ENCODE peak calls at places on chromosomes 7 and 10, in eight cellular contexts. One of them, this sample, is unnamed.

GRCh38 chr10:6299743-6300105 is 97.0 kb downstream of the PFKFB3 start:
- DNase-seq in pancreas: no peak
- DNase-seq in lower lobe of right lung: no peak
- DNase-seq in A549: no peak
- DNase-seq in astrocyte: no peak
- DNase-seq in GM12878: no peak
- DNase-seq in MM.1S: no peak
- DNase-seq in SK-N-SH: no peak
- DNase-seq in this sample: no peak

GRCh38 chr10:299969-300368 is 164.7 kb downstream of the ZMYND11 start:
- DNase-seq in A549: no peak
- DNase-seq in GM12878: no peak
- DNase-seq in lower lobe of right lung: no peak
- DNase-seq in pancreas: no peak
- DNase-seq in SK-N-SH: no peak
- DNase-seq in MM.1S: no peak
- DNase-seq in astrocyte: no peak
- DNase-seq in this sample: no peak

GRCh38 chr10:42988069-42988468 is 88.8 kb upstream of the RET start:
- DNase-seq in lower lobe of right lung: no peak
- DNase-seq in A549: no peak
- DNase-seq in MM.1S: no peak
- DNase-seq in GM12878: no peak
- DNase-seq in pancreas: peak
- DNase-seq in astrocyte: no peak
- DNase-seq in SK-N-SH: peak
- DNase-seq in this sample: no peak

GRCh38 chr10:131452926-131453771 is 141.6 kb upstream of the TCERG1L start:
- DNase-seq in GM12878: no peak
- DNase-seq in astrocyte: no peak
- DNase-seq in A549: no peak
- DNase-seq in SK-N-SH: no peak
- DNase-seq in pancreas: no peak
- DNase-seq in lower lobe of right lung: no peak
- DNase-seq in MM.1S: no peak
- DNase-seq in this sample: no peak

GRCh38 chr10:79443338-79444242 is 1.8 kb downstream of the ZCCHC24 start:
- DNase-seq in SK-N-SH: no peak
- DNase-seq in GM12878: no peak
- DNase-seq in A549: no peak
- DNase-seq in MM.1S: no peak
- DNase-seq in pancreas: no peak
- DNase-seq in lower lobe of right lung: no peak
- DNase-seq in astrocyte: no peak
- DNase-seq in this sample: no peak

GRCh38 chr7:33107136-33108066 is 1.8 kb downstream of the RP9 start:
- DNase-seq in A549: peak
- DNase-seq in pancreas: peak
- DNase-seq in MM.1S: peak
- DNase-seq in GM12878: no peak
- DNase-seq in lower lobe of right lung: no peak
- DNase-seq in SK-N-SH: peak
- DNase-seq in astrocyte: peak
- DNase-seq in this sample: peak

GRCh38 chr7:27204851-27205322 is 5.0 kb upstream of the HOXA13 start:
- DNase-seq in lower lobe of right lung: no peak
- DNase-seq in MM.1S: no peak
- DNase-seq in A549: no peak
- DNase-seq in SK-N-SH: no peak
- DNase-seq in GM12878: no peak
- DNase-seq in pancreas: no peak
- DNase-seq in astrocyte: no peak
- DNase-seq in this sample: no peak

GRCh38 chr10:132203256-132204077 is 16.7 kb downstream of the DPYSL4 start:
- DNase-seq in MM.1S: no peak
- DNase-seq in lower lobe of right lung: peak
- DNase-seq in astrocyte: no peak
- DNase-seq in A549: no peak
- DNase-seq in pancreas: no peak
- DNase-seq in SK-N-SH: no peak
- DNase-seq in GM12878: no peak
- DNase-seq in this sample: no peak

GRCh38 chr10:103416436-103417147 is 20.2 kb downstream of the PDCD11 start:
- DNase-seq in A549: peak
- DNase-seq in SK-N-SH: peak
- DNase-seq in GM12878: peak
- DNase-seq in MM.1S: peak
- DNase-seq in lower lobe of right lung: no peak
- DNase-seq in astrocyte: peak
- DNase-seq in pancreas: peak
- DNase-seq in this sample: peak

GRCh38 chr7:19113855-19114590 is 3.4 kb downstream of the TWIST1 start:
- DNase-seq in lower lobe of right lung: no peak
- DNase-seq in GM12878: no peak
- DNase-seq in astrocyte: peak
- DNase-seq in A549: no peak
- DNase-seq in SK-N-SH: peak
- DNase-seq in pancreas: no peak
- DNase-seq in MM.1S: no peak
- DNase-seq in this sample: peak

GRCh38 chr10:124245191-124245590 is 151.8 kb upstream of the CHST15 start:
- DNase-seq in A549: no peak
- DNase-seq in GM12878: no peak
- DNase-seq in pancreas: no peak
- DNase-seq in MM.1S: no peak
- DNase-seq in astrocyte: no peak
- DNase-seq in lower lobe of right lung: peak
- DNase-seq in SK-N-SH: no peak
- DNase-seq in this sample: no peak

GRCh38 chr7:105614341-105614840 is 33.1 kb upstream of the EFCAB10 start:
- DNase-seq in lower lobe of right lung: no peak
- DNase-seq in GM12878: no peak
- DNase-seq in astrocyte: no peak
- DNase-seq in pancreas: no peak
- DNase-seq in A549: no peak
- DNase-seq in MM.1S: no peak
- DNase-seq in SK-N-SH: no peak
- DNase-seq in this sample: no peak

GRCh38 chr7:15215611-15216010 is 313.1 kb upstream of the DGKB start:
- DNase-seq in A549: no peak
- DNase-seq in GM12878: no peak
- DNase-seq in pancreas: no peak
- DNase-seq in SK-N-SH: no peak
- DNase-seq in MM.1S: no peak
- DNase-seq in lower lobe of right lung: no peak
- DNase-seq in astrocyte: peak
- DNase-seq in this sample: no peak

GRCh38 chr10:82392533-82392932 is 517.5 kb downstream of the NRG3 start:
- DNase-seq in SK-N-SH: peak
- DNase-seq in A549: no peak
- DNase-seq in pancreas: no peak
- DNase-seq in MM.1S: no peak
- DNase-seq in astrocyte: no peak
- DNase-seq in GM12878: no peak
- DNase-seq in lower lobe of right lung: no peak
- DNase-seq in this sample: no peak

GRCh38 chr7:84477786-84478405 is 283.3 kb upstream of the SEMA3A start:
- DNase-seq in pancreas: no peak
- DNase-seq in MM.1S: no peak
- DNase-seq in SK-N-SH: no peak
- DNase-seq in GM12878: no peak
- DNase-seq in lower lobe of right lung: no peak
- DNase-seq in A549: no peak
- DNase-seq in astrocyte: no peak
- DNase-seq in this sample: peak

GRCh38 chr10:44201011-44201410 is 183.9 kb downstream of the CXCL12 start:
- DNase-seq in lower lobe of right lung: no peak
- DNase-seq in SK-N-SH: no peak
- DNase-seq in pancreas: no peak
- DNase-seq in A549: no peak
- DNase-seq in GM12878: no peak
- DNase-seq in astrocyte: no peak
- DNase-seq in MM.1S: no peak
- DNase-seq in this sample: no peak

GRCh38 chr7:29946428-29947186 is 43.0 kb downstream of the SCRN1 start:
- DNase-seq in GM12878: no peak
- DNase-seq in lower lobe of right lung: no peak
- DNase-seq in pancreas: peak
- DNase-seq in SK-N-SH: peak
- DNase-seq in A549: peak
- DNase-seq in astrocyte: peak
- DNase-seq in MM.1S: no peak
- DNase-seq in this sample: no peak

DNA sequence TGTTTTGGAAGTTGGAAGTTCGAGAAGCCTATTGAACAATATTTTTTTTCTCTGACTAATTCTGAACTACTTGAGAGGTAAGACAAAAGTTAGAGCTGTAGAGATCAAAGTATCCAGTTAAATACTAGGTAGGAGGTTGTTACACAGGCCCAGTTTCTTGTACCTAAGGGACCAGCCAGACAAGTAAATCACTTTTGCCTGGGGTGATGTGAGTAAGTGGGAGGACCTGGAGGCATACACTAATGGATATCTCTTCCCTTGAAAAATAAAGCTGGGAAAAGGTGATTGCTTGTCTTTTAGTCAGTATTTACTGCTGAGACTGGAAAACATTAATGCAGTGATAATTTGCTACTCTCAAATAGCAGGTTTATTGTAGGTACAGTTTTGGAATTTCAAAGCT is 181.1 kb downstream of the PPP1R9A start:
- DNase-seq in SK-N-SH: no peak
- DNase-seq in A549: no peak
- DNase-seq in lower lobe of right lung: no peak
- DNase-seq in GM12878: no peak
- DNase-seq in astrocyte: no peak
- DNase-seq in MM.1S: no peak
- DNase-seq in pancreas: no peak
- DNase-seq in this sample: no peak
- H3K27ac ChIP-seq in SK-N-SH: no peak
- H3K27ac ChIP-seq in A549: peak
- H3K27ac ChIP-seq in lower lobe of right lung: no peak
- H3K27ac ChIP-seq in GM12878: no peak
- H3K27ac ChIP-seq in astrocyte: no peak
- H3K27ac ChIP-seq in MM.1S: no peak
- H3K27ac ChIP-seq in pancreas: no peak
- H3K27ac ChIP-seq in this sample: no peak

DNA sequence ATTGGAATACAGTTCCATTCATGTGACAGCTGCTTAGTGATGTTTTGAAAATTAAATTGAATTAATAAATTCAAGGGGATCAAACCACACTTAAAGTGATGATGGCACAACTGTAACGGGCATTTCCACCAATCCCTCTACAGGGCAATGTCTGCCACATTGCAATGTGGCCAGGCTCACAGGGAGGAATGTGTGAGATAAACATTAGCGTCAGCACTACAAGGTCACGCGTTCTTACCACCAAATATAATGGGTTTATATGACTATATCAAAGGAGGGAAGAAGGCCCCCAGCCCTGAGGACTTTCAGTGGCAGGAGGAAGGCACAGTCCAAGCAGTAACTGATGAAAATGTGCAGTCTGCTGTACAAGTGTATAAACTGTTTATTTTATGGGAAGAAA is 31.1 kb upstream of the CELF2 start:
- DNase-seq in SK-N-SH: no peak
- DNase-seq in A549: no peak
- DNase-seq in MM.1S: no peak
- DNase-seq in lower lobe of right lung: no peak
- DNase-seq in GM12878: no peak
- DNase-seq in astrocyte: no peak
- DNase-seq in pancreas: no peak
- DNase-seq in this sample: no peak
- TF ChIP-seq CTCF in SK-N-SH: no peak
- TF ChIP-seq CTCF in A549: no peak
- TF ChIP-seq CTCF in MM.1S: no peak
- TF ChIP-seq CTCF in lower lobe of right lung: no peak
- TF ChIP-seq CTCF in GM12878: no peak
- TF ChIP-seq CTCF in astrocyte: no peak
- TF ChIP-seq CTCF in pancreas: no peak
- TF ChIP-seq CTCF in this sample: no peak

GRCh38 chr7:127379642-127380041 is 12.9 kb downstream of the ZNF800 start:
- DNase-seq in astrocyte: no peak
- DNase-seq in GM12878: no peak
- DNase-seq in lower lobe of right lung: no peak
- DNase-seq in SK-N-SH: no peak
- DNase-seq in MM.1S: no peak
- DNase-seq in pancreas: no peak
- DNase-seq in A549: no peak
- DNase-seq in this sample: no peak
- H3K27ac ChIP-seq in astrocyte: no peak
- H3K27ac ChIP-seq in GM12878: no peak
- H3K27ac ChIP-seq in lower lobe of right lung: no peak
- H3K27ac ChIP-seq in SK-N-SH: no peak
- H3K27ac ChIP-seq in MM.1S: no peak
- H3K27ac ChIP-seq in pancreas: no peak
- H3K27ac ChIP-seq in A549: no peak
- H3K27ac ChIP-seq in this sample: no peak

GRCh38 chr10:2207246-2207922 is 470.1 kb upstream of the ADARB2 start:
- DNase-seq in MM.1S: no peak
- DNase-seq in lower lobe of right lung: no peak
- DNase-seq in GM12878: no peak
- DNase-seq in SK-N-SH: no peak
- DNase-seq in A549: no peak
- DNase-seq in pancreas: no peak
- DNase-seq in astrocyte: no peak
- DNase-seq in this sample: no peak

GRCh38 chr10:2208106-2208505 is 470.8 kb upstream of the ADARB2 start:
- DNase-seq in SK-N-SH: no peak
- DNase-seq in astrocyte: peak
- DNase-seq in GM12878: no peak
- DNase-seq in A549: no peak
- DNase-seq in pancreas: no peak
- DNase-seq in lower lobe of right lung: no peak
- DNase-seq in MM.1S: no peak
- DNase-seq in this sample: no peak

GRCh38 chr10:2202401-2202800 is 465.1 kb upstream of the ADARB2 start:
- DNase-seq in lower lobe of right lung: no peak
- DNase-seq in GM12878: no peak
- DNase-seq in MM.1S: no peak
- DNase-seq in pancreas: no peak
- DNase-seq in SK-N-SH: no peak
- DNase-seq in A549: no peak
- DNase-seq in astrocyte: peak
- DNase-seq in this sample: peak

GRCh38 chr10:2201534-2202104 is 464.3 kb upstream of the ADARB2 start:
- DNase-seq in SK-N-SH: no peak
- DNase-seq in pancreas: no peak
- DNase-seq in MM.1S: no peak
- DNase-seq in GM12878: no peak
- DNase-seq in A549: no peak
- DNase-seq in lower lobe of right lung: no peak
- DNase-seq in astrocyte: no peak
- DNase-seq in this sample: no peak

GRCh38 chr10:2205406-2205805 is 468.1 kb upstream of the ADARB2 start:
- DNase-seq in astrocyte: no peak
- DNase-seq in SK-N-SH: no peak
- DNase-seq in A549: no peak
- DNase-seq in lower lobe of right lung: no peak
- DNase-seq in pancreas: no peak
- DNase-seq in GM12878: no peak
- DNase-seq in MM.1S: no peak
- DNase-seq in this sample: no peak
- TF ChIP-seq CTCF in astrocyte: no peak
- TF ChIP-seq CTCF in SK-N-SH: no peak
- TF ChIP-seq CTCF in A549: no peak
- TF ChIP-seq CTCF in lower lobe of right lung: no peak
- TF ChIP-seq CTCF in pancreas: no peak
- TF ChIP-seq CTCF in GM12878: no peak
- TF ChIP-seq CTCF in MM.1S: no peak
- TF ChIP-seq CTCF in this sample: no peak

GRCh38 chr10:60663850-60664249 is 114.4 kb upstream of the CDK1 start:
- DNase-seq in lower lobe of right lung: no peak
- DNase-seq in GM12878: no peak
- DNase-seq in A549: no peak
- DNase-seq in astrocyte: no peak
- DNase-seq in pancreas: no peak
- DNase-seq in SK-N-SH: no peak
- DNase-seq in MM.1S: no peak
- DNase-seq in this sample: no peak
- H3K27ac ChIP-seq in lower lobe of right lung: peak
- H3K27ac ChIP-seq in GM12878: no peak
- H3K27ac ChIP-seq in A549: peak
- H3K27ac ChIP-seq in astrocyte: peak
- H3K27ac ChIP-seq in pancreas: no peak
- H3K27ac ChIP-seq in SK-N-SH: no peak
- H3K27ac ChIP-seq in MM.1S: no peak
- H3K27ac ChIP-seq in this sample: no peak

This sample was measured in RWPE1.